ENCODE peak calls at places on chromosomes 6 and 20, in four cellular contexts. H is HepG2, A is GM12878, X is K562. G is an unnamed sample.

GRCh38 chr6:156699017-156699421 is 78.2 kb upstream of the ARID1B start:
- DNase-seq in H (no peak), A (peak), X (no peak), G (no peak)

GRCh38 chr6:38215225-38215624 is 395.7 kb downstream of the ZFAND3 start:
- DNase-seq in H (no peak), A (no peak), X (no peak), G (no peak)

GRCh38 chr6:116279232-116280160 is at the start of gene TSPYL1:
- DNase-seq in H (peak), A (peak), X (peak), G (peak)

GRCh38 chr20:46959081-46959692 is 64.5 kb downstream of the EYA2 start:
- DNase-seq in H (peak), A (no peak), X (no peak), G (no peak)

GRCh38 chr6:158770533-158770932 is 48.6 kb downstream of the EZR start:
- DNase-seq in H (no peak), A (no peak), X (no peak), G (no peak)

GRCh38 chr6:130033999-130034814 is 15.8 kb downstream of the L3MBTL3 start:
- DNase-seq in H (no peak), A (no peak), X (no peak), G (peak)

GRCh38 chr6:85113934-85114582 is 335.8 kb upstream of the NT5E start:
- DNase-seq in H (no peak), A (no peak), X (no peak), G (no peak)

GRCh38 chr6:26594730-26595632 is 1.8 kb upstream of the ABT1 start:
- DNase-seq in H (peak), A (no peak), X (peak), G (no peak)

GRCh38 chr6:122712093-122712863 is 67.2 kb upstream of the FABP7 start:
- DNase-seq in H (no peak), A (no peak), X (peak), G (no peak)

GRCh38 chr6:9540534-9541126 is 874.2 kb downstream of the TFAP2A start:
- DNase-seq in H (peak), A (no peak), X (peak), G (peak)

GRCh38 chr20:21154692-21155091 is 28.8 kb downstream of the KIZ start:
- DNase-seq in H (no peak), A (no peak), X (no peak), G (no peak)

GRCh38 chr6:35311390-35312075 is 13.9 kb downstream of the DEF6 start:
- DNase-seq in H (no peak), A (no peak), X (no peak), G (no peak)

GRCh38 chr6:122129313-122130025 is 270.0 kb upstream of the HSF2 start:
- DNase-seq in H (no peak), A (no peak), X (no peak), G (no peak)

GRCh38 chr6:42727627-42728026 is 5.2 kb upstream of the PRPH2 start:
- DNase-seq in H (no peak), A (no peak), X (no peak), G (no peak)

GRCh38 chr6:80003841-80004198 is 629 bp upstream of the TTK start:
- DNase-seq in H (no peak), A (no peak), X (no peak), G (peak)

GRCh38 chr20:48898210-48898609 is 23.3 kb upstream of the ARFGEF2 start:
- DNase-seq in H (no peak), A (no peak), X (no peak), G (no peak)

GRCh38 chr6:102204336-102204735 is 810.8 kb downstream of the GRIK2 start:
- DNase-seq in H (no peak), A (no peak), X (no peak), G (no peak)

GRCh38 chr20:46356195-46357029 is 48.1 kb upstream of the CDH22 start:
- DNase-seq in H (no peak), A (no peak), X (no peak), G (no peak)

GRCh38 chr20:37316116-37316774 is 26.8 kb downstream of the MANBAL start:
- DNase-seq in H (no peak), A (no peak), X (no peak), G (no peak)

GRCh38 chr6:35287671-35288396 is 9.8 kb upstream of the DEF6 start:
- DNase-seq in H (no peak), A (no peak), X (no peak), G (no peak)

DNA sequence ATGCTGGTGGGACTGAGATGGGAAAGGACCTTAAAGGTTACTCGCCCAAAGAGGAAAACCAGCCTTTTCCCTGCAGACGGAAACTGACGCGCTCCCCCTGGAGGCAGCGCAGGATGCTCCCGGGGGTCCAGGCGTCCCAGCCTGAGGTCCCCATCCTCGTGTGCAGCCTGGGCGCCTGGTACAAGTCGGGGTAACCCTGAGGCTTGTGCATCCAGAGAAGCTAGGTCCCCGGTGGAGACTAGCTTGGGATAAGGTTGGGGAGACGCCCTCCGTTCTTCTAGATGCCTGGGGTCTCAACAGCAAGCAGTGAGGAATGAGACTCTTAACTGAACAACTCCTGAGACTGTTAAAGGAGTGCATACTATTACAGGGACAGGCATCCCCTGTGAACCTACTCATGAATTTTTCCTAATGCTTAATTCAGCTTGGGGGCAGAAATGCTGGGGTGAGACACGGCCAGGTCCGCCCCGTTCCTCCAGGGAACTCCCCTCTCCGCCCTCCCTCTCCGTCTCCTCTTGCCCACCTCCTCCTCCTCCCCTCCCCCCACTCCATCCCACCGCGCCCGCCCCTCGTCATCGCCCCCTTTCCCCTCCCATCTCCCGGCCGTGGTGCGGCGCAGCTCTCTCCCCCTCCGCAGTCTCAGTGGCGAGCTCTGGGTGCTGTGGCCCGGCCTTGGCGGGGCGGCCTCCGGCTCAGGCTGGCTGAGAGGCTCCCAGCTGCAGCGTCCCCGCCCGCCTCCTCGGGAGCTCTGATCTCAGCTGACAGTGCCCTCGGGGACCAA is at the start of gene PRSS35:
- DNase-seq in H (peak), A (no peak), X (peak), G (peak)
- TF ChIP-seq FOXM1 in H (no peak), A (no peak), X (no peak), G (no peak)

DNA sequence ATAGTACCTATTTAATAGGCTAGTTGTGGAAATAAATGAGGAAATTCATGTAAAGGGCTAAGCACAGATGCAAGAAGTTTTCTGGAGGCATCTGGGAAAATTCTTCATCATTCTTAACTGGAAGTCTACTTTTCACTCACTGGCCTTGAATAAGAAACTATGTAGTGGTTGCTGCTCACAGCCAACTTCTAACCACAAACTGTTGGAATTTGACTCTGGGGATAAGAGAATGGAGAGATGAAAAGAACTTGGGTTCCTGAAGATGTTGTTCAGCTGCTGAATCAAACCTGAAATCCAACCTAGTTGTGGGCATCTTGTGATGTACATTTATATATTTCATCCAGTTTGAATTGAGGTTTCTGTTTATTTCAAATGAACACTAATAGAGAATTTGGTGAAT is 18.8 kb upstream of the MEI4 start:
- DNase-seq in H (no peak), A (no peak), X (no peak), G (no peak)
- TF ChIP-seq BHLHE40 in H (no peak), A (no peak), X (no peak), G (no peak)

DNA sequence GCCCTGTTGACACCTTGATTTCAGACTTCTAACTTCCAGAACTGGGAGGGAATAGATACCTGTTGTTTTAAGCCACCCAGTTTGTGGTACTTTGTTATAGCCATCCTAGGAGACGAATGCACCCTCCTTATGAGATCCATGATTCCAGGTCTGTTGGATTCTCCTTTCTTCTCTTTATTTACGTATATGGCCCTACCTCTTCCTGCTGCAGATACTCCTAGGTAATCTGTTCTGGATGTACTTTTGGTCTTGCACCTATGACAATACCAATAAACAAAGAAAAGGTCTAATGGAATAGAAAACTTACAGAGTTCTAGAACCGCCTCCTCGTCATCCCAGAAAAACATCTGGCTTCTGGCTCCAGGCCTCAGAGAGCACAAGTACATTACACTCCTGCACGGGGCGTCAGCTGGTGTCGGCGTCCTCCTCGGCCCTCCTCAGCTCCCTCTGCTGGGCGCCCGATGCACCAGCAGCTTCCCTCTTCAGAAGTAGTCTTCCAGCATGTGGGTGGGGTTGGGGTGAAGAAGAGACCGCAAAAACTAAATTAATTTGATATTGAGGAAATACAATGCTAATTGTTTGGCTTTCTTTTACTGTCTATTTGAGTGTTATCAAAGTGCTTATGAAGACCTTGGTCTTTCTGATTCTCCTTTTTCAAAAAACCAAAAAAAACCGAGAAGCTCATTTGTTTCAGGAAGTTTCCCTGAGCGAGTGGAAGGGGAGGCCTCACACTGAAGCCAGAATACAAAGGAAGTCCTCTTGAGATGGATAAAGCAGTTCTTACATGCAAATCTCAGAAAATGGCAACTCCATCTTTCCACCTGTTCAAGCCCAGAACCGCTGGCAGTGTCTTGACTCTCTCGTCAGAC is 9.7 kb upstream of the ATXN1 start:
- DNase-seq in H (peak), A (no peak), X (peak), G (peak)
- TF ChIP-seq TARDBP in H (no peak), A (no peak), X (no peak), G (no peak)

GRCh38 chr6:141443668-141444067 is 689.1 kb upstream of the GJE1 start:
- DNase-seq in H (no peak), A (no peak), X (no peak), G (no peak)
- TF ChIP-seq FOXM1 in H (no peak), A (no peak), X (no peak), G (no peak)

DNA sequence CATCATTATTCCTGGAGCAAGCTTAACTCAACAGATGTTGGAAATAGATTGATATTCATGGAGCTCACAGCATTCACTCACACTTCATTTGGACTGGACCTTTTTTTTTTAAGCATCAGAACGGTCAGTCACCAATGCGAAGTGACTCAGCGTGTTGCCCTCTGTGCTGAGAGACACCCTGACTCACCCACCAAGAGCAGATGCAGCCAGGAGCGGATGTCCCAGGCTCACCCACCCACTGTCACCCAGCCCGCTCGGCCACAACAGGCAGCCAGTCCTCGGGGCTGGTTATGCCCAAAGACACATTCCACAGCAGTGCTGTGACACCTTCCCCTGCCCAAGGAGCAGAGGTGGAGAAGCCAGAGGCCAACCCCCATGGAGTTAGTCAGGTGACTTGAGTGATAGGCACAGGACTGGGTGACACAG is 15.7 kb downstream of the RNASET2 start:
- DNase-seq in H (no peak), A (no peak), X (peak), G (no peak)
- TF ChIP-seq BHLHE40 in H (no peak), A (no peak), X (peak), G (no peak)

DNA sequence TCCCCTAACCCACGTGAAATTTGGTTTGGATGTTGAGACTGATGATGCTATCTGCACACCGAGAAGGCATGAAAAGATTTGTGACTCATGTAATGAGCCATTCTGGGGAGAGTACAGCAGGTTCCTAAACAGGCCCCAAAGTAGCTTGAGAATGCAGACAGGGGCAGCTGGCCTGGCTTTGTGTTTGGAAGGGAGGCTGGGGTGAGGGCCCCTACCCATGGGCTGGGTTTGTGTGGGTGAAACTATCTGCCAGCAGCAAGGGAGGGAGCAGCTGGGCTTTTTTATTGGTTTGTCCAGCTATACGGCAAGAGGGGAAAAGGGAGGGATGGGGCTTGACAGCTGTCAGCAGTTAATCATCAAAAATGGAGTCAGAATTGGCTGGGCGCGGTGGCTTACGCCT is 87.0 kb upstream of the RNF24 start:
- DNase-seq in H (no peak), A (no peak), X (no peak), G (no peak)
- TF ChIP-seq TARDBP in H (no peak), A (no peak), X (no peak), G (no peak)

G was measured in HEK293T.